ENCODE peak calls at places on chromosome 22, in four cellular contexts. H is left lung, F is hippocampal formation, X is CD14-positive monocyte. T is an unnamed sample.
A peak's percentile ranks its signal among the peaks of the same experiment; 100 is the strongest.

GRCh38 chr22:24806663-24807001 is 621 bp downstream of the SGSM1 start:
- DNase-seq in H (no peak), F (no peak), X (no peak), T (no peak)

GRCh38 chr22:24445481-24446290 is 18.3 kb downstream of the ADORA2A start:
- DNase-seq in H (no peak), F (no peak), X (peak; percentile 55), T (peak; percentile 17)

GRCh38 chr22:50325444-50326224 is 1.2 kb downstream of the DENND6B start:
- DNase-seq in H (no peak), F (no peak), X (no peak), T (no peak)

GRCh38 chr22:20578192-20578591 is 70.8 kb downstream of the MED15 start:
- DNase-seq in H (no peak), F (no peak), X (no peak), T (peak; percentile 34)

GRCh38 chr22:27113211-27114030 is 456.0 kb downstream of the MIAT start:
- DNase-seq in H (peak; percentile 76), F (peak; percentile 38), X (peak; percentile 96), T (no peak)

GRCh38 chr22:45223304-45224117 is 17.2 kb downstream of the KIAA0930 start:
- DNase-seq in H (no peak), F (no peak), X (no peak), T (no peak)

GRCh38 chr22:46580940-46581579 is 39.1 kb upstream of the GRAMD4 start:
- DNase-seq in H (no peak), F (no peak), X (no peak), T (peak; percentile 18)

GRCh38 chr22:37491106-37491505 is 4.9 kb upstream of the MFNG start:
- DNase-seq in H (no peak), F (no peak), X (no peak), T (no peak)

GRCh38 chr22:45204751-45205623 is 35.7 kb downstream of the KIAA0930 start:
- DNase-seq in H (no peak), F (no peak), X (no peak), T (no peak)

GRCh38 chr22:25076281-25076680 is 123.4 kb upstream of the CRYBB3 start:
- DNase-seq in H (no peak), F (no peak), X (no peak), T (no peak)

GRCh38 chr22:47582067-47582466 is 819.6 kb downstream of the TBC1D22A start:
- DNase-seq in H (no peak), F (no peak), X (no peak), T (no peak)

GRCh38 chr22:42562282-42562681 is 8.5 kb downstream of the SERHL2 start:
- DNase-seq in H (no peak), F (no peak), X (no peak), T (no peak)

GRCh38 chr22:48827228-48827810 is 1000.4 kb downstream of the BRD1 start:
- DNase-seq in H (no peak), F (no peak), X (no peak), T (no peak)

GRCh38 chr22:33492210-33492651 is 428.0 kb downstream of the LARGE1 start:
- DNase-seq in H (no peak), F (no peak), X (no peak), T (no peak)

GRCh38 chr22:35554297-35554845 is 13.7 kb downstream of the RASD2 start:
- DNase-seq in H (no peak), F (no peak), X (no peak), T (no peak)

GRCh38 chr22:33073989-33074391 is 15.8 kb upstream of the SYN3 start:
- DNase-seq in H (no peak), F (no peak), X (no peak), T (peak; percentile 64)

GRCh38 chr22:38030311-38031133 is 26.7 kb upstream of the PICK1 start:
- DNase-seq in H (no peak), F (no peak), X (no peak), T (no peak)

GRCh38 chr22:47398921-47399790 is 636.7 kb downstream of the TBC1D22A start:
- DNase-seq in H (no peak), F (no peak), X (peak; percentile 30), T (no peak)

GRCh38 chr22:21020802-21021429 is 6.0 kb downstream of the P2RX6 start:
- DNase-seq in H (no peak), F (no peak), X (peak; percentile 42), T (no peak)

GRCh38 chr22:49960159-49960966 is at the start of gene PIM3:
- DNase-seq in H (peak; percentile 95), F (peak; percentile 94), X (peak; percentile 96), T (no peak)

GRCh38 chr22:46328066-46328465 is 7.4 kb upstream of the TRMU start:
- DNase-seq in H (no peak), F (no peak), X (no peak), T (no peak)

GRCh38 chr22:50605349-50606074 is 4.9 kb downstream of the MAPK8IP2 start:
- DNase-seq in H (no peak), F (no peak), X (no peak), T (peak; percentile 62)

GRCh38 chr22:19056951-19057401 is 65.2 kb downstream of the DGCR2 start:
- DNase-seq in H (no peak), F (no peak), X (no peak), T (no peak)

GRCh38 chr22:44572414-44573207 is 74.6 kb upstream of the RTL6 start:
- DNase-seq in H (peak; percentile 29), F (no peak), X (no peak), T (peak; percentile 33)

GRCh38 chr22:39396156-39396796 is 3.3 kb upstream of the TAB1 start:
- DNase-seq in H (no peak), F (no peak), X (no peak), T (no peak)

GRCh38 chr22:40567106-40567505 is 69.4 kb downstream of the MRTFA start:
- DNase-seq in H (no peak), F (no peak), X (no peak), T (no peak)

GRCh38 chr22:36409067-36409466 is 21.3 kb upstream of the MYH9 start:
- DNase-seq in H (no peak), F (no peak), X (no peak), T (no peak)

GRCh38 chr22:38867496-38868285 is 4.3 kb downstream of the CBX6 start:
- DNase-seq in H (peak; percentile 29), F (no peak), X (no peak), T (no peak)

GRCh38 chr22:35900483-35901168 is 128.0 kb downstream of the RBFOX2 start:
- DNase-seq in H (no peak), F (no peak), X (no peak), T (peak; percentile 77)

GRCh38 chr22:32868928-32869327 is 67.4 kb downstream of the TIMP3 start:
- DNase-seq in H (no peak), F (no peak), X (no peak), T (no peak)

GRCh38 chr22:46714550-46714949 is 23.5 kb downstream of the CERK start:
- DNase-seq in H (no peak), F (no peak), X (no peak), T (no peak)

GRCh38 chr22:37324340-37325023 is 42.2 kb downstream of the CYTH4 start:
- DNase-seq in H (no peak), F (no peak), X (no peak), T (no peak)

GRCh38 chr22:35597692-35598395 is 19.3 kb downstream of the MB start:
- DNase-seq in H (peak; percentile 66), F (no peak), X (no peak), T (no peak)

GRCh38 chr22:18048441-18048898 is 24.1 kb upstream of the MICAL3 start:
- DNase-seq in H (peak; percentile 46), F (no peak), X (no peak), T (no peak)

GRCh38 chr22:23315341-23315917 is 135.1 kb downstream of the BCR start:
- DNase-seq in H (no peak), F (no peak), X (no peak), T (no peak)

GRCh38 chr22:16966251-16966650 is 41.8 kb downstream of the GAB4 start:
- DNase-seq in H (no peak), F (no peak), X (no peak), T (no peak)

GRCh38 chr22:23884133-23884532 is 10.1 kb upstream of the MIF start:
- DNase-seq in H (no peak), F (no peak), X (no peak), T (no peak)

GRCh38 chr22:49906071-49906798 is 12.0 kb downstream of the ALG12 start:
- DNase-seq in H (no peak), F (no peak), X (no peak), T (peak; percentile 45)

T was measured in RWPE2.